ENCODE peak calls at places on chromosomes 3 and 15, in nine cellular contexts. N is tibial artery; F is OCI-LY7; G is activated T-helper 1 cell treated with anti-CD3 and anti-CD28 coated beads, Interleukin-2, amount 50 U/mL, for 16 hours; A is cardiac muscle cell; L is right cardiac atrium; X is stimulated activated CD8-positive, alpha-beta memory T cell treated with anti-CD3 and anti-CD28 coated beads, Interleukin-15, amount 100 ng/mL, for 1 hour; Y is stimulated activated effector memory CD8-positive, alpha-beta T cell treated with anti-CD3 and anti-CD28 coated beads, Interleukin-12 subunit alpha, Interleukin-12 subunit beta, amount 100 ng/mL, for 72 hours; S is ACHN. C is an unnamed sample.

GRCh38 chr3:118927449-118927848 is 107.2 kb downstream of the IGSF11 start:
- DNase-seq in N (no peak), F (no peak), G (no peak), A (no peak), L (no peak), X (no peak), Y (no peak), S (no peak), C (no peak)

GRCh38 chr3:10888523-10889081 is 72.6 kb downstream of the SLC6A11 start:
- DNase-seq in N (no peak), F (no peak), G (no peak), A (no peak), L (no peak), X (no peak), Y (no peak), S (no peak), C (no peak)

GRCh38 chr3:9124725-9125124 is 124.7 kb downstream of the SRGAP3 start:
- DNase-seq in N (no peak), F (no peak), G (no peak), A (no peak), L (no peak), X (no peak), Y (no peak), S (no peak), C (no peak)

GRCh38 chr3:69359339-69359893 is 26.5 kb downstream of the FRMD4B start:
- DNase-seq in N (no peak), F (no peak), G (no peak), A (no peak), L (no peak), X (no peak), Y (no peak), S (no peak), C (no peak)

GRCh38 chr15:84812842-84813241 is 4.3 kb upstream of the ALPK3 start:
- DNase-seq in N (no peak), F (no peak), G (no peak), A (no peak), L (no peak), X (no peak), Y (no peak), S (no peak), C (no peak)

GRCh38 chr3:113070226-113071220 is 79.7 kb downstream of the GTPBP8 start:
- DNase-seq in N (no peak), F (no peak), G (no peak), A (no peak), L (no peak), X (no peak), Y (no peak), S (peak), C (no peak)

GRCh38 chr3:113264249-113264648 is 52.9 kb downstream of the BOC start:
- DNase-seq in N (no peak), F (no peak), G (no peak), A (peak), L (no peak), X (no peak), Y (no peak), S (no peak), C (no peak)

GRCh38 chr3:157248590-157249425 is 88.9 kb upstream of the CCNL1 start:
- DNase-seq in N (no peak), F (no peak), G (no peak), A (peak), L (no peak), X (no peak), Y (no peak), S (peak), C (no peak)

GRCh38 chr15:48577495-48577894 is 68.0 kb downstream of the FBN1 start:
- DNase-seq in N (no peak), F (no peak), G (no peak), A (no peak), L (no peak), X (no peak), Y (no peak), S (no peak), C (no peak)

GRCh38 chr3:183114374-183114773 is 15.1 kb upstream of the MCCC1 start:
- DNase-seq in N (no peak), F (peak), G (no peak), A (no peak), L (no peak), X (no peak), Y (no peak), S (no peak), C (no peak)

GRCh38 chr3:167350245-167350862 is 29.7 kb downstream of the ZBBX start:
- DNase-seq in N (no peak), F (peak), G (no peak), A (peak), L (no peak), X (no peak), Y (no peak), S (peak), C (no peak)

GRCh38 chr3:52366527-52366926 is 50.4 kb downstream of the DNAH1 start:
- DNase-seq in N (no peak), F (no peak), G (no peak), A (no peak), L (no peak), X (no peak), Y (no peak), S (no peak), C (no peak)

GRCh38 chr3:193977622-193978021 is 158.3 kb upstream of the HES1 start:
- DNase-seq in N (no peak), F (no peak), G (no peak), A (no peak), L (no peak), X (no peak), Y (peak), S (no peak), C (no peak)